ENCODE peak calls at places on chromosomes 16 and 17, in seven cellular contexts. One of them, this sample, is unnamed. For H3K36me3, the result is how much of the 10 kb centered on the place peaks cover.

GRCh38 chr17:11441004-11441403 is 157.3 kb upstream of the DNAH9 start:
- DNase-seq in stomach: no peak
- DNase-seq in endothelial cell of umbilical vein: no peak
- DNase-seq in HepG2: no peak
- DNase-seq in Panc1: no peak
- DNase-seq in GM23338: no peak
- DNase-seq in breast epithelium: no peak
- DNase-seq in this sample: no peak

GRCh38 chr16:677306-678190 is 2.1 kb downstream of the RHBDL1 start:
- DNase-seq in stomach: no peak
- DNase-seq in endothelial cell of umbilical vein: no peak
- DNase-seq in HepG2: no peak
- DNase-seq in Panc1: no peak
- DNase-seq in GM23338: peak
- DNase-seq in breast epithelium: no peak
- DNase-seq in this sample: no peak

GRCh38 chr16:87056551-87056950 is 260.6 kb downstream of the C16orf95 start:
- DNase-seq in stomach: no peak
- DNase-seq in endothelial cell of umbilical vein: no peak
- DNase-seq in HepG2: no peak
- DNase-seq in Panc1: no peak
- DNase-seq in GM23338: no peak
- DNase-seq in breast epithelium: no peak
- DNase-seq in this sample: no peak

GRCh38 chr17:6700948-6701307 is 12.2 kb downstream of the SLC13A5 start:
- DNase-seq in stomach: no peak
- DNase-seq in endothelial cell of umbilical vein: no peak
- DNase-seq in HepG2: peak
- DNase-seq in Panc1: no peak
- DNase-seq in GM23338: no peak
- DNase-seq in breast epithelium: no peak
- DNase-seq in this sample: no peak

GRCh38 chr16:4931381-4931780 is 5.6 kb downstream of the PPL start:
- DNase-seq in stomach: no peak
- DNase-seq in endothelial cell of umbilical vein: no peak
- DNase-seq in HepG2: no peak
- DNase-seq in Panc1: no peak
- DNase-seq in GM23338: no peak
- DNase-seq in breast epithelium: no peak
- DNase-seq in this sample: no peak

GRCh38 chr17:14268264-14268663 is 31.6 kb upstream of the CDRT15 start:
- DNase-seq in stomach: no peak
- DNase-seq in endothelial cell of umbilical vein: no peak
- DNase-seq in HepG2: peak
- DNase-seq in Panc1: no peak
- DNase-seq in GM23338: peak
- DNase-seq in breast epithelium: no peak
- DNase-seq in this sample: no peak

GRCh38 chr17:81398170-81398854 is 3.1 kb downstream of the BAHCC1 start:
- DNase-seq in stomach: no peak
- DNase-seq in endothelial cell of umbilical vein: peak
- DNase-seq in HepG2: no peak
- DNase-seq in Panc1: no peak
- DNase-seq in GM23338: peak
- DNase-seq in breast epithelium: no peak
- DNase-seq in this sample: no peak

GRCh38 chr16:8908779-8909468 is 26.8 kb downstream of the LITAFD start:
- DNase-seq in stomach: no peak
- DNase-seq in endothelial cell of umbilical vein: no peak
- DNase-seq in HepG2: no peak
- DNase-seq in Panc1: no peak
- DNase-seq in GM23338: no peak
- DNase-seq in breast epithelium: no peak
- DNase-seq in this sample: no peak

GRCh38 chr16:29809031-29809747 is 2.8 kb upstream of the PRRT2 start:
- DNase-seq in stomach: no peak
- DNase-seq in endothelial cell of umbilical vein: no peak
- DNase-seq in HepG2: no peak
- DNase-seq in Panc1: no peak
- DNase-seq in GM23338: no peak
- DNase-seq in breast epithelium: no peak
- DNase-seq in this sample: no peak

GRCh38 chr17:72123964-72124791 is 3.4 kb downstream of the SOX9 start:
- DNase-seq in stomach: no peak
- DNase-seq in endothelial cell of umbilical vein: no peak
- DNase-seq in HepG2: no peak
- DNase-seq in Panc1: no peak
- DNase-seq in GM23338: peak
- DNase-seq in breast epithelium: no peak
- DNase-seq in this sample: no peak

GRCh38 chr17:54353789-54354525 is 531.2 kb downstream of the KIF2B start:
- DNase-seq in stomach: no peak
- DNase-seq in endothelial cell of umbilical vein: no peak
- DNase-seq in HepG2: no peak
- DNase-seq in Panc1: no peak
- DNase-seq in GM23338: no peak
- DNase-seq in breast epithelium: no peak
- DNase-seq in this sample: no peak

GRCh38 chr16:89925596-89926079 is 2.5 kb downstream of the TUBB3 start:
- DNase-seq in stomach: no peak
- DNase-seq in endothelial cell of umbilical vein: no peak
- DNase-seq in HepG2: no peak
- DNase-seq in Panc1: no peak
- DNase-seq in GM23338: peak
- DNase-seq in breast epithelium: no peak
- DNase-seq in this sample: no peak

DNA sequence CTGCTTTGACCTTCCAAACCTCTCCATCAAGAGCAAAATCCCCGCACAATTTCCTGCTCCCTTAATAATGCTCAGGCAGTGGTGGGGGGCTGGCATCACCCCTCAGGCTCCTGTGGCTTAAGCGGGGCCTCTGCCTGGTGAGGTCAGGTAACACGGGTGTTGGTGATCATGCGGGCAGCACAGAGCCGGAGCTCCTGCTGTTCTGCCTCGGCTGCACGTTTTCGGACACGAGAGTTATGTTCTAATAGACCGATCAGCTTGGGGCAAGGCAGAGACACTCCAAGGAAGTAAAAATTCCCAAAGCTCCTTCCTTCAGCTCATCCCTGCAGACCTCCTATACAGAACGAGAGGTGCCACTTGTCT is 6.0 kb downstream of the NARF start:
- DNase-seq in stomach: no peak
- DNase-seq in endothelial cell of umbilical vein: no peak
- DNase-seq in HepG2: no peak
- DNase-seq in Panc1: no peak
- DNase-seq in GM23338: no peak
- DNase-seq in breast epithelium: no peak
- DNase-seq in this sample: no peak
- H3K36me3 ChIP-seq in stomach: half or more
- H3K36me3 ChIP-seq in endothelial cell of umbilical vein: under half
- H3K36me3 ChIP-seq in HepG2: under half
- H3K36me3 ChIP-seq in Panc1: under half
- H3K36me3 ChIP-seq in GM23338: under half
- H3K36me3 ChIP-seq in breast epithelium: under half
- H3K36me3 ChIP-seq in this sample: under half

GRCh38 chr17:15882058-15882720 is 62.7 kb upstream of the ADORA2B start:
- DNase-seq in stomach: no peak
- DNase-seq in endothelial cell of umbilical vein: no peak
- DNase-seq in HepG2: peak
- DNase-seq in Panc1: no peak
- DNase-seq in GM23338: peak
- DNase-seq in breast epithelium: no peak
- DNase-seq in this sample: no peak
- TF ChIP-seq CTCF in stomach: no peak
- TF ChIP-seq CTCF in endothelial cell of umbilical vein: no peak
- TF ChIP-seq CTCF in HepG2: peak
- TF ChIP-seq CTCF in Panc1: no peak
- TF ChIP-seq CTCF in GM23338: peak
- TF ChIP-seq CTCF in breast epithelium: no peak
- TF ChIP-seq CTCF in this sample: no peak

DNA sequence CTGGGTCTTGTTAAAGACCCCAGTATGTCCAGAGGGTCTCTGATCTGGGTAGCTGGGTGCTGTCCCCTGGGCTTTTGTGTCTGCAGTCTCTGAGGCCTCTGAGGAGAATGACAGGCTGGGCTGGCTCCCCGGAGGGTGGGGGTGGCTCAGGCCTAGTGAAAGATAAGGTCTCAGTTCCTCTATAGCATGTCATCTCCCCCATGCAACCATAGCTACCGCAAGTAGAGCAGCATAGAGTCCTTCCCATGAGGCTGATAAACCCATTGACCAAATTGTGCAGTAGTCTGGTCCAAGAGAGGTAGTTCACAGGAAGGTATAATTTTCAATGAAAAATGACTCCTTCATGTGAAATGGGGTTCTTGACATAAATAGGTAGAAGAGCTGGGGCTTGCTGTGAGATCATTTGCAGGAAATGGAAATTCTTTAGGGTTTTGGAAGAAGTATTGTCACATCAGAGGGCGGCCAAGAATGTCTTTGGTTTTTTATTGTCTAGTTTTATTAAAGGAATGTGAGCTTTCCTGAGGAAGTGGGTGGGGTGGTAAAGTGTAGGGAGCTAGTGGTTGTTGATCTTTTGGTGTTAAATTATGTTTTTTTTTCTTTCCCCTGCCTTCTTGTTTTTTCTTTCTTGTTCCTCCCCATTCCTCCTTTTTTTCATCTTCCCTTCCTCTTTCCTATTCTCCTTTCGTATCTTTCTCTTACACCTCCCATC is 21.0 kb downstream of the SLC7A6OS start:
- DNase-seq in stomach: no peak
- DNase-seq in endothelial cell of umbilical vein: peak
- DNase-seq in HepG2: no peak
- DNase-seq in Panc1: no peak
- DNase-seq in GM23338: no peak
- DNase-seq in breast epithelium: no peak
- DNase-seq in this sample: no peak
- TF ChIP-seq POLR2AphosphoS5 in stomach: no peak
- TF ChIP-seq POLR2AphosphoS5 in endothelial cell of umbilical vein: peak
- TF ChIP-seq POLR2AphosphoS5 in HepG2: no peak
- TF ChIP-seq POLR2AphosphoS5 in Panc1: no peak
- TF ChIP-seq POLR2AphosphoS5 in GM23338: no peak
- TF ChIP-seq POLR2AphosphoS5 in breast epithelium: no peak
- TF ChIP-seq POLR2AphosphoS5 in this sample: no peak

GRCh38 chr16:70410736-70411135 is 28.2 kb downstream of the ST3GAL2 start:
- DNase-seq in stomach: peak
- DNase-seq in endothelial cell of umbilical vein: no peak
- DNase-seq in HepG2: no peak
- DNase-seq in Panc1: no peak
- DNase-seq in GM23338: no peak
- DNase-seq in breast epithelium: no peak
- DNase-seq in this sample: no peak
- H3K36me3 ChIP-seq in stomach: under half
- H3K36me3 ChIP-seq in endothelial cell of umbilical vein: under half
- H3K36me3 ChIP-seq in HepG2: under half
- H3K36me3 ChIP-seq in Panc1: under half
- H3K36me3 ChIP-seq in GM23338: under half
- H3K36me3 ChIP-seq in breast epithelium: under half
- H3K36me3 ChIP-seq in this sample: under half

DNA sequence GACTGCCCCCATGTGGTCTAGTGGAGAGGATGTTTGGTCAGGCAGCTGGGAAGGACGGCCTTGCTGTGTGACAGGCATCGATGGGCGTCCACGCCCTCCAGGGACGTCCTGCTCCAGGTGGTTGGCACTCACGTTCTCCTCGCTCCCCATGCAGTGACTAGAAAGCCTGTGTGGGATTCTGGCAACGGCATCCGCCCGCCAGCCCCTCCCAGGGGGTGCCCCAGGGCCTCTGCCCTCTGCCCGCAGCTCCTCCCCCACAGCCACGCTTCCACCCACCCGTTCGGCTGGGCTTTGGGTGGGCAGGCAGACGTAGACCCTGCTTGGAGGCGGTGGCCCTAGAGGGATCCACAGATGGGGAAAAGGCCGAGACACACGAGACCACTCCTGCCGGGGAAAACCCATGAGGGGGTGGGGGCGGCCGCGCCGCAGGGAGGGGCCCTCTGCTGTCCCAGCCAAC is 4.7 kb upstream of the IL17C start:
- DNase-seq in stomach: peak
- DNase-seq in endothelial cell of umbilical vein: peak
- DNase-seq in HepG2: peak
- DNase-seq in Panc1: no peak
- DNase-seq in GM23338: peak
- DNase-seq in breast epithelium: no peak
- DNase-seq in this sample: no peak
- TF ChIP-seq CTCF in stomach: no peak
- TF ChIP-seq CTCF in endothelial cell of umbilical vein: no peak
- TF ChIP-seq CTCF in HepG2: peak
- TF ChIP-seq CTCF in Panc1: peak
- TF ChIP-seq CTCF in GM23338: peak
- TF ChIP-seq CTCF in breast epithelium: no peak
- TF ChIP-seq CTCF in this sample: no peak

GRCh38 chr16:88838566-88838965 is 18.2 kb downstream of the GALNS start:
- DNase-seq in stomach: no peak
- DNase-seq in endothelial cell of umbilical vein: no peak
- DNase-seq in HepG2: no peak
- DNase-seq in Panc1: no peak
- DNase-seq in GM23338: no peak
- DNase-seq in breast epithelium: no peak
- DNase-seq in this sample: no peak

GRCh38 chr16:88839745-88840588 is 16.8 kb downstream of the GALNS start:
- DNase-seq in stomach: no peak
- DNase-seq in endothelial cell of umbilical vein: no peak
- DNase-seq in HepG2: no peak
- DNase-seq in Panc1: no peak
- DNase-seq in GM23338: no peak
- DNase-seq in breast epithelium: no peak
- DNase-seq in this sample: no peak

GRCh38 chr16:88840589-88841215 is 16.0 kb downstream of the GALNS start:
- DNase-seq in stomach: no peak
- DNase-seq in endothelial cell of umbilical vein: no peak
- DNase-seq in HepG2: no peak
- DNase-seq in Panc1: no peak
- DNase-seq in GM23338: no peak
- DNase-seq in breast epithelium: no peak
- DNase-seq in this sample: no peak

GRCh38 chr16:88837806-88838205 is 18.9 kb downstream of the GALNS start:
- DNase-seq in stomach: no peak
- DNase-seq in endothelial cell of umbilical vein: no peak
- DNase-seq in HepG2: no peak
- DNase-seq in Panc1: no peak
- DNase-seq in GM23338: no peak
- DNase-seq in breast epithelium: no peak
- DNase-seq in this sample: no peak

DNA sequence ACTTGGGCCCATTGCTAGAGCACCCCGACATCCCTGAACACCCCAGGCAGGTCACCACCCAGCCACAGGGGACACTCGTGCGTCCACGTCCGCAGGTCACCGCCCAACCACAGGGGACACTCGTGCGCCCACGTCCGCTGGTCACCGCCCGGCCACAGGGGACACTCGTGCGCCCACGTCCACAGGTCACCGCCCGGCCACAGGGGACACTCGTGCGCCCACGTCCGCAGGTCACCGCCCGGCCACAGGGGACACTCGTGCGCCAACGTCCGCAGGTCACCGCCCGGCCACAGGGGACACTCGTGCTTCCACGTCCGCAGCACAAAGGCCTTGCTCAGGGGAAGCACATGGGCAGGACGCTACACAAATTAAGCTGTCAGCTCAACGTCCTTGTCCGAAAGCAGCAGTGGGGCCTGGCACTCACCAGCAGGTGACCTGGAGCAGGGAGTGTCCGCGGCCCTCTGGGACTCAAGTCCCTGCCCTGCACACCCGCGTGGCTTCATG is 17.7 kb downstream of the GALNS start:
- DNase-seq in stomach: no peak
- DNase-seq in endothelial cell of umbilical vein: no peak
- DNase-seq in HepG2: peak
- DNase-seq in Panc1: no peak
- DNase-seq in GM23338: no peak
- DNase-seq in breast epithelium: no peak
- DNase-seq in this sample: no peak
- TF ChIP-seq POLR2AphosphoS5 in stomach: no peak
- TF ChIP-seq POLR2AphosphoS5 in endothelial cell of umbilical vein: no peak
- TF ChIP-seq POLR2AphosphoS5 in HepG2: no peak
- TF ChIP-seq POLR2AphosphoS5 in Panc1: no peak
- TF ChIP-seq POLR2AphosphoS5 in GM23338: no peak
- TF ChIP-seq POLR2AphosphoS5 in breast epithelium: no peak
- TF ChIP-seq POLR2AphosphoS5 in this sample: no peak